ENCODE peak calls at places on chromosomes 4 and X, in five cellular contexts. O is sigmoid colon, Q is esophagus muscularis mucosa, C is upper lobe of left lung, G is A549. M is an unnamed sample.

GRCh38 chr4:41635441-41635840 is 97.5 kb downstream of the LIMCH1 start:
- DNase-seq in C (no peak), Q (no peak), O (no peak), G (no peak), M (no peak)

GRCh38 chr4:126799971-126800722 is 832.6 kb upstream of the INTU start:
- DNase-seq in C (no peak), Q (no peak), O (no peak), G (no peak), M (no peak)

GRCh38 chrX:3066555-3066954 is 25.3 kb downstream of the ARSF start:
- DNase-seq in Q (no peak), O (no peak), G (no peak), C (no peak), M (no peak)

GRCh38 chrX:153816821-153817220 is 13.5 kb downstream of the PDZD4 start:
- DNase-seq in Q (no peak), C (no peak), G (no peak), O (no peak), M (no peak)

GRCh38 chr4:55255171-55255570 is 90.9 kb upstream of the SRD5A3 start:
- DNase-seq in Q (no peak), O (no peak), C (no peak), G (no peak), M (no peak)

GRCh38 chrX:72620550-72621145 is 48.0 kb upstream of the HDAC8 start:
- DNase-seq in C (no peak), O (peak; percentile 63), G (peak; percentile 94), Q (no peak), M (no peak)

GRCh38 chrX:33053001-33053400 is 158.3 kb downstream of the DMD start:
- DNase-seq in Q (no peak), O (no peak), C (no peak), G (no peak), M (no peak)

GRCh38 chrX:25548806-25549205 is 533.0 kb upstream of the ARX start:
- DNase-seq in O (no peak), C (no peak), G (no peak), Q (no peak), M (no peak)

GRCh38 chrX:108664701-108665100 is 71.7 kb downstream of the IRS4 start:
- DNase-seq in G (no peak), Q (no peak), C (no peak), O (no peak), M (no peak)

GRCh38 chrX:151701531-151701930 is 6.3 kb downstream of the PRRG3 start:
- DNase-seq in G (no peak), Q (no peak), O (no peak), C (no peak), M (no peak)

GRCh38 chr4:107997001-107997788 is 7.5 kb downstream of the HADH start:
- DNase-seq in O (peak; percentile 84), Q (no peak), C (no peak), G (no peak), M (no peak)

GRCh38 chrX:65878456-65878855 is 161.4 kb downstream of the VSIG4 start:
- DNase-seq in G (no peak), C (no peak), O (no peak), Q (no peak), M (no peak)

GRCh38 chr4:102589743-102590142 is 88.6 kb downstream of the NFKB1 start:
- DNase-seq in C (no peak), G (no peak), O (no peak), Q (no peak), M (no peak)

GRCh38 chr4:47334597-47335185 is 128.8 kb downstream of the COMMD8 start:
- DNase-seq in C (no peak), Q (no peak), G (no peak), O (no peak), M (no peak)

GRCh38 chrX:129983575-129984131 is 1.2 kb downstream of the BCORL1 start:
- DNase-seq in C (peak; percentile 82), Q (no peak), O (peak; percentile 65), G (no peak), M (no peak)

GRCh38 chrX:153643431-153644351 is 3.3 kb upstream of the DUSP9 start:
- DNase-seq in G (peak; percentile 43), Q (no peak), C (no peak), O (peak; percentile 56), M (no peak)

GRCh38 chr4:26937136-26937535 is 76.5 kb downstream of the STIM2 start:
- DNase-seq in Q (no peak), O (no peak), G (no peak), C (no peak), M (no peak)

GRCh38 chr4:26938516-26938915 is 77.9 kb downstream of the STIM2 start:
- DNase-seq in Q (no peak), G (no peak), O (no peak), C (no peak), M (no peak)

GRCh38 chr4:26936284-26937065 is 75.8 kb downstream of the STIM2 start:
- DNase-seq in C (no peak), G (peak; percentile 13), O (no peak), Q (no peak), M (no peak)

GRCh38 chr4:26941951-26942350 is 81.3 kb downstream of the STIM2 start:
- DNase-seq in G (no peak), Q (no peak), O (no peak), C (no peak), M (no peak)

DNA sequence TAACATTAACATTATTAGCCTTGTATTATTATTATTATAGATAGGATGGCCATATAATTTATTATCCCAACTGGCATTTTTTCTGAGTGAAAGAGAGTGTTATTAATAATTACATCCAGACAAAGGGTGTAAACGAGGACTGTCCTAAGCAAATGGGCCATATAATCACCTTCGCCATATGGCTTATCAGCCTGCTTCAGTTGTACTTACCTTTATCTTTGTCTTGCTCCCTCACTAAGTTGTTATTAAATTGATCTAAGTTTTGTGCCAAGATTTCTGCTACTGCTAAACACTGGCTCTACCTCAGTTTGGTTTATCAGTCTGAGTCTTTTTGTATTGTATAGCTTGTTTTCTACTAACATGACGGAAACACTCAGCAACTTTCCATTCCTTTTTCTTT is 76.9 kb downstream of the STIM2 start:
- DNase-seq in O (no peak), G (no peak), C (no peak), Q (no peak), M (no peak)
- TF ChIP-seq EP300 in O (no peak), G (no peak), C (no peak), Q (no peak), M (no peak)

GRCh38 chr4:38889143-38889542 is 21.5 kb downstream of the FAM114A1 start:
- DNase-seq in O (no peak), Q (no peak), C (no peak), G (peak; percentile 16), M (no peak)
- TF ChIP-seq EP300 in O (no peak), Q (no peak), C (no peak), G (no peak), M (no peak)

GRCh38 chr4:141891260-141892120 is 255.1 kb downstream of the IL15 start:
- DNase-seq in O (no peak), C (no peak), G (no peak), Q (no peak), M (no peak)

GRCh38 chr4:141885112-141885511 is 248.7 kb downstream of the IL15 start:
- DNase-seq in C (no peak), Q (no peak), G (no peak), O (no peak), M (no peak)

GRCh38 chr4:141890279-141890678 is 253.9 kb downstream of the IL15 start:
- DNase-seq in C (no peak), Q (no peak), G (no peak), O (no peak), M (no peak)
- TF ChIP-seq EP300 in C (no peak), Q (no peak), G (no peak), O (no peak), M (no peak)

DNA sequence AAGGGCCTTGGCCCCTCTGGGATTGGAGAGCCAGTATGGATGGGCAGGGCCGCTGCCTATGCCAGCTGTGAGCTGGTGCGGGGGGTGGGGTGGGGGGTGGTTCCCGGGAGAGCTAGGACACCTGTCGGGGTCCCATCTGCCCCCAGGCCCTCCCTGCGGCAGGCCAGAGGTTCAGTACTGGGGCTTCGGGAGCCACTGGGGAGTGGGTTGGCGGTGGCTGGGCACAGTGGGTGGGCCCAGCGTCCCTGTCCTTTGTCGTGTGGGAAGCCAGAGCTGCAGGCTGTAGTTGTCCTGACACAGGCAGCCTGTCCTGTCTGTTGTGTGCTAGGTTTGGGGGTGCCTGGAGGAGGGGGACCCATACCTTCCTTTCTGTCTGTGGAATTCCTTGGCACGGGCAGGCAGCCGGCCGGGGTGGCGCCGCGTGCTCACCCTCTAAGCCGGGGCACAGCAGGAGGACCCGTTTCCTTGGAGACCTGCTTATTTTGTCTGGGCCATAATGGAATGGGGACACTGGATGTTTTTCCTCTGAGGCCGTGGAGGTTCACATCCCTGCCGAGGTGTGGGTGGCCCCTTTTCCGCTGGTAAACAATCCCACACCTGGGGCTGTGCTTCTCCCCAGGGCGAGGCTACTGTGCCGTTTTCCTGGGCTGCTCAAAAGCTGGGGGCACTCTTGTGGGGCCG is 14.8 kb downstream of the DOK7 start:
- DNase-seq in O (no peak), Q (no peak), C (peak; percentile 75), G (no peak), M (no peak)
- TF ChIP-seq EP300 in O (no peak), Q (no peak), C (no peak), G (no peak), M (no peak)

GRCh38 chr4:40473578-40474388 is 138.7 kb downstream of the CHRNA9 start:
- DNase-seq in Q (no peak), G (peak; percentile 57), C (no peak), O (no peak), M (no peak)
- TF ChIP-seq EP300 in Q (no peak), G (no peak), C (no peak), O (no peak), M (no peak)

GRCh38 chr4:106284227-106284626 is 31.8 kb downstream of the TBCK start:
- DNase-seq in G (no peak), O (no peak), Q (no peak), C (no peak), M (no peak)

GRCh38 chr4:106286611-106287010 is 29.4 kb downstream of the TBCK start:
- DNase-seq in O (no peak), Q (no peak), C (no peak), G (no peak), M (no peak)

GRCh38 chr4:106291678-106292077 is 24.3 kb downstream of the TBCK start:
- DNase-seq in O (no peak), Q (no peak), C (no peak), G (no peak), M (no peak)

GRCh38 chr4:106289737-106290136 is 26.3 kb downstream of the TBCK start:
- DNase-seq in C (no peak), Q (no peak), G (no peak), O (no peak), M (no peak)

GRCh38 chr4:106287353-106287969 is 28.5 kb downstream of the TBCK start:
- DNase-seq in C (no peak), Q (no peak), O (no peak), G (peak; percentile 80), M (no peak)
- TF ChIP-seq EP300 in C (no peak), Q (no peak), O (no peak), G (no peak), M (no peak)